ENCODE peak calls at places on chromosomes 7 and 10, in seven cellular contexts. One of them, this sample, is unnamed.

GRCh38 chr10:76356557-76356956 is 925.1 kb downstream of the LRMDA start:
- DNase-seq in A549: no peak
- DNase-seq in transverse colon: no peak
- DNase-seq in SK-N-SH: no peak
- DNase-seq in stomach: no peak
- DNase-seq in sigmoid colon: no peak
- DNase-seq in ovary: no peak
- DNase-seq in this sample: no peak

GRCh38 chr7:154903083-154903731 is 99.7 kb downstream of the PAXIP1 start:
- DNase-seq in transverse colon: no peak
- DNase-seq in SK-N-SH: peak; percentile 16
- DNase-seq in A549: no peak
- DNase-seq in sigmoid colon: peak; percentile 52
- DNase-seq in stomach: peak; percentile 85
- DNase-seq in ovary: no peak
- DNase-seq in this sample: peak; percentile 52

GRCh38 chr10:93417264-93417663 is 64.9 kb downstream of the MYOF start:
- DNase-seq in stomach: no peak
- DNase-seq in transverse colon: no peak
- DNase-seq in A549: no peak
- DNase-seq in sigmoid colon: no peak
- DNase-seq in ovary: no peak
- DNase-seq in SK-N-SH: no peak
- DNase-seq in this sample: no peak

GRCh38 chr10:100986952-100987684 is at the start of the genes MRPL43 and TWNK:
- DNase-seq in A549: peak; percentile 81
- DNase-seq in ovary: peak; percentile 82
- DNase-seq in transverse colon: peak; percentile 88
- DNase-seq in SK-N-SH: peak; percentile 93
- DNase-seq in stomach: peak; percentile 87
- DNase-seq in sigmoid colon: peak; percentile 91
- DNase-seq in this sample: peak; percentile 72

GRCh38 chr7:69283421-69283820 is 314.9 kb upstream of the AUTS2 start:
- DNase-seq in sigmoid colon: no peak
- DNase-seq in stomach: no peak
- DNase-seq in ovary: no peak
- DNase-seq in SK-N-SH: no peak
- DNase-seq in transverse colon: no peak
- DNase-seq in A549: no peak
- DNase-seq in this sample: no peak

GRCh38 chr10:1284076-1284475 is 227.9 kb downstream of the WDR37 start:
- DNase-seq in stomach: no peak
- DNase-seq in SK-N-SH: no peak
- DNase-seq in A549: no peak
- DNase-seq in sigmoid colon: no peak
- DNase-seq in ovary: no peak
- DNase-seq in transverse colon: no peak
- DNase-seq in this sample: no peak

GRCh38 chr10:71725249-71725648 is 5.7 kb upstream of the C10orf105 start:
- DNase-seq in A549: no peak
- DNase-seq in ovary: no peak
- DNase-seq in sigmoid colon: no peak
- DNase-seq in stomach: no peak
- DNase-seq in transverse colon: no peak
- DNase-seq in SK-N-SH: no peak
- DNase-seq in this sample: no peak

GRCh38 chr7:131409129-131409766 is 81.6 kb downstream of the MKLN1 start:
- DNase-seq in ovary: no peak
- DNase-seq in A549: no peak
- DNase-seq in transverse colon: no peak
- DNase-seq in sigmoid colon: no peak
- DNase-seq in stomach: no peak
- DNase-seq in SK-N-SH: no peak
- DNase-seq in this sample: no peak

GRCh38 chr7:70143089-70144044 is 545.1 kb downstream of the AUTS2 start:
- DNase-seq in SK-N-SH: peak; percentile 40
- DNase-seq in stomach: no peak
- DNase-seq in transverse colon: no peak
- DNase-seq in sigmoid colon: no peak
- DNase-seq in ovary: no peak
- DNase-seq in A549: no peak
- DNase-seq in this sample: no peak

GRCh38 chr7:131122394-131122793 is 205.3 kb upstream of the MKLN1 start:
- DNase-seq in SK-N-SH: no peak
- DNase-seq in transverse colon: no peak
- DNase-seq in A549: no peak
- DNase-seq in sigmoid colon: no peak
- DNase-seq in stomach: no peak
- DNase-seq in ovary: no peak
- DNase-seq in this sample: no peak

GRCh38 chr10:24255907-24256306 is 47.0 kb downstream of the KIAA1217 start:
- DNase-seq in sigmoid colon: no peak
- DNase-seq in transverse colon: no peak
- DNase-seq in SK-N-SH: peak; percentile 70
- DNase-seq in A549: no peak
- DNase-seq in ovary: peak; percentile 24
- DNase-seq in stomach: no peak
- DNase-seq in this sample: no peak

GRCh38 chr10:107914450-107915276 is 750.2 kb upstream of the SORCS1 start:
- DNase-seq in SK-N-SH: peak; percentile 74
- DNase-seq in A549: peak; percentile 0
- DNase-seq in transverse colon: peak; percentile 7
- DNase-seq in stomach: no peak
- DNase-seq in ovary: no peak
- DNase-seq in sigmoid colon: peak; percentile 58
- DNase-seq in this sample: no peak

GRCh38 chr10:43284341-43284910 is 17.6 kb upstream of the RASGEF1A start:
- DNase-seq in A549: peak; percentile 26
- DNase-seq in SK-N-SH: no peak
- DNase-seq in ovary: no peak
- DNase-seq in sigmoid colon: no peak
- DNase-seq in stomach: no peak
- DNase-seq in transverse colon: no peak
- DNase-seq in this sample: no peak

GRCh38 chr10:404991-405390 is 269.7 kb downstream of the ZMYND11 start:
- DNase-seq in stomach: no peak
- DNase-seq in ovary: no peak
- DNase-seq in A549: no peak
- DNase-seq in sigmoid colon: no peak
- DNase-seq in transverse colon: no peak
- DNase-seq in SK-N-SH: no peak
- DNase-seq in this sample: no peak

GRCh38 chr7:5686131-5686530 is 95.3 kb downstream of the RNF216 start:
- DNase-seq in A549: no peak
- DNase-seq in stomach: no peak
- DNase-seq in transverse colon: no peak
- DNase-seq in sigmoid colon: no peak
- DNase-seq in SK-N-SH: no peak
- DNase-seq in ovary: no peak
- DNase-seq in this sample: no peak

GRCh38 chr7:158529181-158530096 is 58.2 kb downstream of the PTPRN2 start:
- DNase-seq in transverse colon: no peak
- DNase-seq in A549: no peak
- DNase-seq in stomach: no peak
- DNase-seq in SK-N-SH: peak; percentile 55
- DNase-seq in sigmoid colon: no peak
- DNase-seq in ovary: no peak
- DNase-seq in this sample: no peak

GRCh38 chr7:116197355-116197754 is 13.0 kb upstream of the TES start:
- DNase-seq in ovary: no peak
- DNase-seq in A549: no peak
- DNase-seq in stomach: no peak
- DNase-seq in SK-N-SH: no peak
- DNase-seq in transverse colon: no peak
- DNase-seq in sigmoid colon: no peak
- DNase-seq in this sample: no peak

GRCh38 chr10:131803863-131804425 is 96.9 kb upstream of the PPP2R2D start:
- DNase-seq in sigmoid colon: peak; percentile 50
- DNase-seq in ovary: no peak
- DNase-seq in A549: no peak
- DNase-seq in transverse colon: no peak
- DNase-seq in SK-N-SH: no peak
- DNase-seq in stomach: peak; percentile 18
- DNase-seq in this sample: no peak

GRCh38 chr7:45026984-45027773 is 27.2 kb downstream of the CCM2 start:
- DNase-seq in sigmoid colon: no peak
- DNase-seq in transverse colon: no peak
- DNase-seq in SK-N-SH: no peak
- DNase-seq in ovary: no peak
- DNase-seq in A549: no peak
- DNase-seq in stomach: no peak
- DNase-seq in this sample: peak; percentile 40

GRCh38 chr7:56447864-56448693 is 331.9 kb upstream of the NUPR2 start:
- DNase-seq in stomach: no peak
- DNase-seq in transverse colon: no peak
- DNase-seq in sigmoid colon: no peak
- DNase-seq in SK-N-SH: peak; percentile 81
- DNase-seq in A549: no peak
- DNase-seq in ovary: peak; percentile 42
- DNase-seq in this sample: no peak

GRCh38 chr7:94087664-94088352 is 83.7 kb upstream of the BET1 start:
- DNase-seq in sigmoid colon: no peak
- DNase-seq in transverse colon: peak; percentile 33
- DNase-seq in stomach: peak; percentile 44
- DNase-seq in SK-N-SH: peak; percentile 66
- DNase-seq in A549: peak; percentile 72
- DNase-seq in ovary: peak; percentile 52
- DNase-seq in this sample: peak; percentile 48

GRCh38 chr10:5545778-5546710 is 21.3 kb downstream of the CALML3 start:
- DNase-seq in SK-N-SH: no peak
- DNase-seq in transverse colon: peak; percentile 35
- DNase-seq in ovary: no peak
- DNase-seq in stomach: peak; percentile 65
- DNase-seq in sigmoid colon: peak; percentile 71
- DNase-seq in A549: peak; percentile 94
- DNase-seq in this sample: no peak

GRCh38 chr7:4612939-4613841 is 68.9 kb upstream of the FOXK1 start:
- DNase-seq in transverse colon: peak; percentile 18
- DNase-seq in A549: no peak
- DNase-seq in SK-N-SH: peak; percentile 22
- DNase-seq in ovary: no peak
- DNase-seq in sigmoid colon: peak; percentile 72
- DNase-seq in stomach: no peak
- DNase-seq in this sample: no peak

GRCh38 chr10:89206402-89207180 is 526 bp downstream of the CH25H start:
- DNase-seq in transverse colon: peak; percentile 18
- DNase-seq in SK-N-SH: peak; percentile 57
- DNase-seq in A549: peak; percentile 1
- DNase-seq in ovary: peak; percentile 53
- DNase-seq in sigmoid colon: peak; percentile 74
- DNase-seq in stomach: peak; percentile 26
- DNase-seq in this sample: no peak

GRCh38 chr7:27520828-27521790 is 141.6 kb downstream of the HIBADH start:
- DNase-seq in A549: no peak
- DNase-seq in sigmoid colon: peak; percentile 78
- DNase-seq in ovary: peak; percentile 69
- DNase-seq in SK-N-SH: no peak
- DNase-seq in stomach: peak; percentile 28
- DNase-seq in transverse colon: peak; percentile 38
- DNase-seq in this sample: no peak

GRCh38 chr10:127925471-127926207 is 18.7 kb downstream of the PTPRE start:
- DNase-seq in ovary: no peak
- DNase-seq in stomach: no peak
- DNase-seq in A549: no peak
- DNase-seq in transverse colon: no peak
- DNase-seq in sigmoid colon: no peak
- DNase-seq in SK-N-SH: no peak
- DNase-seq in this sample: no peak

GRCh38 chr7:5408777-5409176 is 14.9 kb downstream of the TNRC18 start:
- DNase-seq in sigmoid colon: no peak
- DNase-seq in A549: no peak
- DNase-seq in stomach: no peak
- DNase-seq in ovary: no peak
- DNase-seq in SK-N-SH: no peak
- DNase-seq in transverse colon: no peak
- DNase-seq in this sample: no peak

GRCh38 chr10:27383595-27384542 is 120.2 kb upstream of the RAB18 start:
- DNase-seq in transverse colon: no peak
- DNase-seq in SK-N-SH: no peak
- DNase-seq in stomach: no peak
- DNase-seq in sigmoid colon: no peak
- DNase-seq in A549: peak; percentile 68
- DNase-seq in ovary: no peak
- DNase-seq in this sample: peak; percentile 38

GRCh38 chr10:43420369-43421200 is 11.6 kb upstream of the HNRNPF start:
- DNase-seq in SK-N-SH: peak; percentile 87
- DNase-seq in sigmoid colon: peak; percentile 98
- DNase-seq in stomach: peak; percentile 83
- DNase-seq in A549: peak; percentile 82
- DNase-seq in ovary: peak; percentile 92
- DNase-seq in transverse colon: peak; percentile 87
- DNase-seq in this sample: peak; percentile 96

GRCh38 chr7:116843373-116843772 is 19.0 kb upstream of the CAPZA2 start:
- DNase-seq in A549: no peak
- DNase-seq in sigmoid colon: no peak
- DNase-seq in ovary: no peak
- DNase-seq in SK-N-SH: no peak
- DNase-seq in transverse colon: no peak
- DNase-seq in stomach: no peak
- DNase-seq in this sample: no peak

GRCh38 chr10:14422431-14422830 is 91.7 kb upstream of the FRMD4A start:
- DNase-seq in stomach: no peak
- DNase-seq in A549: no peak
- DNase-seq in ovary: no peak
- DNase-seq in sigmoid colon: no peak
- DNase-seq in transverse colon: no peak
- DNase-seq in SK-N-SH: no peak
- DNase-seq in this sample: no peak
- TF ChIP-seq EP300 in stomach: no peak
- TF ChIP-seq EP300 in A549: no peak
- TF ChIP-seq EP300 in ovary: no peak
- TF ChIP-seq EP300 in sigmoid colon: no peak
- TF ChIP-seq EP300 in transverse colon: no peak
- TF ChIP-seq EP300 in SK-N-SH: no peak
- TF ChIP-seq EP300 in this sample: no peak

GRCh38 chr7:125547505-125547904 is 617.9 kb upstream of the POT1 start:
- DNase-seq in SK-N-SH: no peak
- DNase-seq in sigmoid colon: no peak
- DNase-seq in stomach: no peak
- DNase-seq in transverse colon: no peak
- DNase-seq in ovary: no peak
- DNase-seq in A549: no peak
- DNase-seq in this sample: no peak
- TF ChIP-seq EP300 in SK-N-SH: peak; percentile 25
- TF ChIP-seq EP300 in sigmoid colon: no peak
- TF ChIP-seq EP300 in stomach: no peak
- TF ChIP-seq EP300 in transverse colon: no peak
- TF ChIP-seq EP300 in ovary: no peak
- TF ChIP-seq EP300 in A549: no peak
- TF ChIP-seq EP300 in this sample: no peak

GRCh38 chr10:15141136-15142067 is 27.1 kb downstream of the NMT2 start:
- DNase-seq in A549: no peak
- DNase-seq in SK-N-SH: no peak
- DNase-seq in transverse colon: no peak
- DNase-seq in ovary: no peak
- DNase-seq in sigmoid colon: no peak
- DNase-seq in stomach: no peak
- DNase-seq in this sample: peak; percentile 20
- TF ChIP-seq EP300 in A549: no peak
- TF ChIP-seq EP300 in SK-N-SH: no peak
- TF ChIP-seq EP300 in transverse colon: no peak
- TF ChIP-seq EP300 in ovary: no peak
- TF ChIP-seq EP300 in sigmoid colon: no peak
- TF ChIP-seq EP300 in stomach: no peak
- TF ChIP-seq EP300 in this sample: no peak

GRCh38 chr7:151166629-151167196 is 781 bp downstream of the GBX1 start:
- DNase-seq in stomach: no peak
- DNase-seq in ovary: no peak
- DNase-seq in sigmoid colon: no peak
- DNase-seq in SK-N-SH: no peak
- DNase-seq in A549: no peak
- DNase-seq in transverse colon: no peak
- DNase-seq in this sample: no peak
- TF ChIP-seq EP300 in stomach: no peak
- TF ChIP-seq EP300 in ovary: no peak
- TF ChIP-seq EP300 in sigmoid colon: no peak
- TF ChIP-seq EP300 in SK-N-SH: no peak
- TF ChIP-seq EP300 in A549: no peak
- TF ChIP-seq EP300 in transverse colon: no peak
- TF ChIP-seq EP300 in this sample: no peak

This sample was measured in HepG2.